ENCODE peak calls at places on chromosomes 12 and 14, in eight cellular contexts. G is sigmoid colon, I is IMR-90, L is GM12892, S is K562, W is A549, E is HCT116, M is breast epithelium. B is an unnamed sample.

GRCh38 chr12:34401659-34402227 is 379.4 kb downstream of the ALG10 start:
- DNase-seq in G (peak), I (no peak), L (no peak), S (peak), W (no peak), E (no peak), M (peak), B (no peak)

GRCh38 chr12:12872934-12873275 is 18.5 kb upstream of the GPRC5A start:
- DNase-seq in G (no peak), I (peak), L (no peak), S (no peak), W (no peak), E (peak), M (no peak), B (peak)

GRCh38 chr12:124392991-124393790 is 98.3 kb downstream of the RFLNA start:
- DNase-seq in G (peak), I (peak), L (no peak), S (no peak), W (peak), E (no peak), M (peak), B (peak)

GRCh38 chr14:93045965-93046695 is 69.6 kb downstream of the ITPK1 start:
- DNase-seq in G (no peak), I (peak), L (no peak), S (peak), W (no peak), E (peak), M (no peak), B (peak)

GRCh38 chr14:56474419-56475022 is 105.1 kb upstream of the TMEM260 start:
- DNase-seq in G (no peak), I (peak), L (no peak), S (peak), W (peak), E (peak), M (no peak), B (no peak)

GRCh38 chr12:56377310-56377988 is 14.8 kb upstream of the APOF start:
- DNase-seq in G (no peak), I (peak), L (no peak), S (peak), W (peak), E (peak), M (no peak), B (peak)

GRCh38 chr12:28145211-28145610 is 45.0 kb upstream of the CCDC91 start:
- DNase-seq in G (no peak), I (no peak), L (no peak), S (no peak), W (no peak), E (no peak), M (no peak), B (no peak)

GRCh38 chr14:101056446-101056845 is 152.9 kb upstream of the RTL1 start:
- DNase-seq in G (peak), I (peak), L (no peak), S (no peak), W (no peak), E (no peak), M (no peak), B (no peak)

GRCh38 chr12:50283924-50284236 is 560 bp upstream of the LIMA1 start:
- DNase-seq in G (no peak), I (no peak), L (no peak), S (no peak), W (no peak), E (no peak), M (no peak), B (no peak)

GRCh38 chr14:78530078-78530477 is 359.9 kb downstream of the NRXN3 start:
- DNase-seq in G (no peak), I (no peak), L (no peak), S (peak), W (peak), E (no peak), M (no peak), B (peak)

GRCh38 chr14:92207012-92207927 is 85.5 kb downstream of the CPSF2 start:
- DNase-seq in G (no peak), I (no peak), L (no peak), S (peak), W (no peak), E (no peak), M (no peak), B (no peak)

GRCh38 chr14:87600236-87600635 is 392.7 kb downstream of the GALC start:
- DNase-seq in G (no peak), I (no peak), L (no peak), S (no peak), W (no peak), E (no peak), M (no peak), B (no peak)

GRCh38 chr14:103296007-103296406 is 38.0 kb upstream of the EIF5 start:
- DNase-seq in G (peak), I (peak), L (no peak), S (no peak), W (peak), E (no peak), M (no peak), B (no peak)

GRCh38 chr14:76856769-76857168 is 30.6 kb downstream of the LRRC74A start:
- DNase-seq in G (no peak), I (no peak), L (no peak), S (no peak), W (no peak), E (no peak), M (no peak), B (no peak)

GRCh38 chr12:48032597-48032996 is 28.3 kb upstream of the COL2A1 start:
- DNase-seq in G (no peak), I (peak), L (no peak), S (no peak), W (no peak), E (no peak), M (no peak), B (no peak)

GRCh38 chr12:60920841-60921495 is 1325.1 kb downstream of the SLC16A7 start:
- DNase-seq in G (no peak), I (peak), L (no peak), S (no peak), W (peak), E (no peak), M (no peak), B (no peak)

GRCh38 chr12:125262866-125263265 is 197.6 kb downstream of the AACS start:
- DNase-seq in G (no peak), I (no peak), L (no peak), S (no peak), W (no peak), E (no peak), M (no peak), B (no peak)

GRCh38 chr12:46209165-46209564 is 59.7 kb downstream of the SLC38A1 start:
- DNase-seq in G (no peak), I (peak), L (no peak), S (no peak), W (no peak), E (no peak), M (no peak), B (no peak)

GRCh38 chr14:69880051-69880487 is 853 bp downstream of the SMOC1 start:
- DNase-seq in G (no peak), I (peak), L (no peak), S (no peak), W (no peak), E (no peak), M (no peak), B (no peak)

GRCh38 chr14:100724061-100724460 is 2.6 kb upstream of the DLK1 start:
- DNase-seq in G (no peak), I (no peak), L (no peak), S (no peak), W (no peak), E (no peak), M (no peak), B (no peak)

GRCh38 chr12:50317198-50317597 is 33.9 kb upstream of the LIMA1 start:
- DNase-seq in G (no peak), I (no peak), L (no peak), S (no peak), W (peak), E (no peak), M (no peak), B (no peak)

GRCh38 chr12:13288937-13289643 is 92.6 kb downstream of the EMP1 start:
- DNase-seq in G (no peak), I (no peak), L (no peak), S (no peak), W (no peak), E (no peak), M (no peak), B (no peak)

GRCh38 chr14:23376477-23377200 is at the start of gene CMTM5:
- DNase-seq in G (peak), I (no peak), L (no peak), S (no peak), W (no peak), E (no peak), M (no peak), B (no peak)

GRCh38 chr12:25458047-25458552 is 95.0 kb downstream of the LMNTD1 start:
- DNase-seq in G (no peak), I (peak), L (no peak), S (no peak), W (peak), E (peak), M (no peak), B (peak)

GRCh38 chr14:69240527-69241173 is 19.3 kb upstream of the GALNT16 start:
- DNase-seq in G (no peak), I (no peak), L (no peak), S (no peak), W (no peak), E (no peak), M (no peak), B (no peak)

GRCh38 chr14:92340938-92341337 is 18.0 kb downstream of the SLC24A4 start:
- DNase-seq in G (no peak), I (no peak), L (no peak), S (no peak), W (no peak), E (no peak), M (no peak), B (no peak)

GRCh38 chr14:59869381-59870255 is 958 bp downstream of the RTN1 start:
- DNase-seq in G (peak), I (no peak), L (no peak), S (no peak), W (no peak), E (no peak), M (no peak), B (no peak)

GRCh38 chr14:29649170-29649569 is 278.5 kb downstream of the PRKD1 start:
- DNase-seq in G (no peak), I (no peak), L (no peak), S (no peak), W (no peak), E (no peak), M (no peak), B (no peak)

DNA sequence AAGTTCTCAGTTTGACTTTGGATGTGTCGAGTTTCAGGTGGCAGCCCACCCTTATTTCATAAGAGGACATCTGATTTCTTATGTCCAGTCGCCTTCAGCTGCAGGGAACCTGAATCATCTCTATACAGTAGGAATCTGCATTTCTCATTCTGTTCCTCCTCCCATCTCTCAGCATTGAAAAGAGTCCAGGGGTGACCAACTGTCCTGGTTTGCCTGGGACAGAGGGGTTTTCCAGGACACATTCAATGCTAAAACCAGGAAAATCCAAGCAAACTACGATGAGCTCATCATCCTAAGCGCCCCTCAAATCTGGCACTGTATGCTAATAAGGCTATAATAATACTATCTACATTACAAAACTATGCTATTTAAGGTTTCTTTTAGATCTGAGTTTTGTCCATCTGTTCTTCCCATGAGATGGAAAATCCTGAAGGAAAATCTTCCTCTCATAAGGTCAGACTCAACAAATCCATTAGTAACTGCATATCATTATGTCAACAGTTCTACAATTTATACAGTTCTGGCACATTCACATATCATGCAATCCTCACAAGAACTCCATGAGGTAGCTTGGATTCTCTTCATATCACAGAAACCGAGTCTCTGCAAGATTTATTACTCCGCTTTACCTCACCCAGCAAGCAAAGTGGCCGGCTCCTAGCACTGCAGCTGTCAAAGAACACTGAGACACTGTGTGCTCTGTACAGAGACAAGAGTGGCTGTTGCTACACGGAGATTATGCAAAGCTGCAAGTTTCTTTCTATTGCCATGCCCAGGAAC is 15.6 kb upstream of the CALM1 start:
- DNase-seq in G (peak), I (no peak), L (no peak), S (no peak), W (no peak), E (no peak), M (no peak), B (no peak)
- TF ChIP-seq POLR2A in G (peak), I (no peak), L (no peak), S (no peak), W (no peak), E (no peak), M (no peak), B (no peak)

GRCh38 chr14:53615254-53615653 is 341.4 kb downstream of the BMP4 start:
- DNase-seq in G (no peak), I (no peak), L (no peak), S (no peak), W (no peak), E (no peak), M (no peak), B (no peak)

GRCh38 chr14:53609009-53609408 is 347.6 kb downstream of the BMP4 start:
- DNase-seq in G (no peak), I (no peak), L (no peak), S (no peak), W (no peak), E (no peak), M (no peak), B (no peak)

GRCh38 chr14:53610947-53611346 is 345.7 kb downstream of the BMP4 start:
- DNase-seq in G (no peak), I (no peak), L (no peak), S (no peak), W (no peak), E (no peak), M (no peak), B (no peak)

GRCh38 chr14:53608369-53608768 is 348.3 kb downstream of the BMP4 start:
- DNase-seq in G (no peak), I (no peak), L (no peak), S (no peak), W (peak), E (peak), M (no peak), B (peak)

GRCh38 chr14:53613404-53614253 is 343.0 kb downstream of the BMP4 start:
- DNase-seq in G (no peak), I (peak), L (peak), S (no peak), W (peak), E (peak), M (no peak), B (peak)
- TF ChIP-seq POLR2A in G (no peak), I (no peak), L (peak), S (no peak), W (no peak), E (no peak), M (no peak), B (no peak)

GRCh38 chr12:32536000-32536345 is 136.6 kb downstream of the FGD4 start:
- DNase-seq in G (no peak), I (no peak), L (no peak), S (no peak), W (no peak), E (no peak), M (no peak), B (no peak)

GRCh38 chr12:32532951-32533350 is 133.6 kb downstream of the FGD4 start:
- DNase-seq in G (no peak), I (no peak), L (no peak), S (no peak), W (no peak), E (no peak), M (no peak), B (no peak)

GRCh38 chr12:32534698-32535097 is 135.3 kb downstream of the FGD4 start:
- DNase-seq in G (no peak), I (no peak), L (no peak), S (no peak), W (no peak), E (no peak), M (no peak), B (no peak)

GRCh38 chr12:32533971-32534590 is 134.7 kb downstream of the FGD4 start:
- DNase-seq in G (peak), I (peak), L (no peak), S (no peak), W (peak), E (peak), M (peak), B (peak)

DNA sequence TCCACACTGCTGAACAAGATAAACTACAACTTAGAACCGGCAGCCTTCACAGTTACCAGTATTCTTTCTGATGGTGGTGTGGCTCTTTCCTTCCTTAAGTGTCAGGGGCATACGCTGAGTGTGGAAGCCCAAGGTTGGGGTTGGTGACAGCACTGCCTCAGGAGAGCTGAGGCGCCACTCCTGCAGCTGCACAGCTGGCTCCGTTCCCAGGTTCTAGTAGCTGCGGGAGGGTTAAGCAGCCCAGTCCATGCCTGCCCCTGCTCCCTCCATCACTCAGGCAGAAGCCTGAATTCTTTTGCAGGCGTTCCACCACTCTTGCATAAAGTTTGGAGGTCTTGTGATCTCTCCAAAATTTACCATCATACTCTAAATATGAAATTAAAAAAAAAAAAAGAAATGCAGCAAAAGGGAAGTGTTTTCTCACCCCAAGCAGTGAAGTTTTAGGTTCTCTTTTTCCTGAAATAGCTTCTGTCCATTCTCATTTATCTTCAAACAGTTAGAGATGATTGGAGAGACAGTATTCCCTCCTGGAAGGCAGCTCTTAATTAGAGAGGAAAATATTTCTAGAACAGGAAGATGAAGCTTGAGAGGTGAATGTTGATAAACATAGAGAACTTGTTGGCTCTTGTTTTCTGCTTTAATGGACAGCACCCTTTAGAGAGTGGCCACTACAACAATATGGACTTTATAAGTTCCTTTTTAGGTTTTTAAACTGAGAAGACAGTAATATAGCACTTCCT is 136.1 kb downstream of the FGD4 start:
- DNase-seq in G (peak), I (peak), L (no peak), S (no peak), W (peak), E (no peak), M (peak), B (peak)
- TF ChIP-seq POLR2A in G (no peak), I (peak), L (no peak), S (no peak), W (no peak), E (no peak), M (no peak), B (no peak)

DNA sequence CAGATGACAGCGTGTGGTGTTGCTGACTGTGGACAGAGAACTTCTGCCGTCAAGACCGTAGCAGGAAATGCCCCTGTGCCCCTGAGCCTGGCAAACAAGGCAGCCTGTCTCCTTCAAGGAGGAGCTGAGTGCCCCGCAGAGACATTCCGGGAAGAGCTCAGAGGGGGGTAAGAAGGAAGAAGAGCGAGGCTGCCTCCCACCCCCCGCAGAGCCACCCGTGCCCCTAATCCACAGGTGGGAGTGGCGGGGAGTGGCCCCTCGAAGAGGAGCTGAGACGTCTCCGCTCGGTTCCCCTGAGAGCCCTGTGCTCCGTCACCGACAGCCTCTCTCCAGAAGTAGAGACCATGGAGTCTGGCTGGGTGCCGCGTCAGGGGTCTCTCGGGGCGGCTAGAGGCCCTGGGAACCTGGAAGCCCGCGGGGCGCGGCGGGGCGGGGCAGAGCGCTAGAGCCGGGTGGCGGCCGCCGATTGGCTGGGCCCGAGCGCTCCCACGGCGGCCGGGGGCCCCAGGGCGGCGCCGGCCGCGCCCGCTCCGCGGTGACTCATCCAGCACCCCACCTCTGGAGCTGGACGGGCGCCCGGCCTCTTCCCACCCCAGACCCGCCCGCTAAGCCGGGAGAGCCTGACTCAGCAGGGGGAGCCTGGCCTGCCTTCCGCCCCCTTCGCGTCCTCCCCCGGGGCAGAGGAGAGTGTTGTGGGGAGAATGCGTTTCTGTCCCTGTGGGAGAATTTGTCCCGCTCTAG is 25.2 kb upstream of the KRT78 start:
- DNase-seq in G (peak), I (peak), L (peak), S (peak), W (peak), E (peak), M (peak), B (peak)
- TF ChIP-seq POLR2A in G (no peak), I (no peak), L (no peak), S (peak), W (no peak), E (no peak), M (no peak), B (no peak)

GRCh38 chr12:57591567-57592325 is 754 bp downstream of the PIP4K2C start:
- DNase-seq in G (no peak), I (peak), L (no peak), S (peak), W (no peak), E (no peak), M (no peak), B (no peak)

GRCh38 chr12:57592551-57593165 is 1.7 kb downstream of the PIP4K2C start:
- DNase-seq in G (no peak), I (peak), L (no peak), S (no peak), W (no peak), E (no peak), M (no peak), B (peak)

GRCh38 chr12:57593187-57593586 is 2.2 kb downstream of the PIP4K2C start:
- DNase-seq in G (no peak), I (no peak), L (no peak), S (no peak), W (no peak), E (no peak), M (no peak), B (no peak)

GRCh38 chr12:57590536-57590891 is 478 bp upstream of the PIP4K2C start:
- DNase-seq in G (no peak), I (no peak), L (no peak), S (no peak), W (no peak), E (no peak), M (no peak), B (no peak)

DNA sequence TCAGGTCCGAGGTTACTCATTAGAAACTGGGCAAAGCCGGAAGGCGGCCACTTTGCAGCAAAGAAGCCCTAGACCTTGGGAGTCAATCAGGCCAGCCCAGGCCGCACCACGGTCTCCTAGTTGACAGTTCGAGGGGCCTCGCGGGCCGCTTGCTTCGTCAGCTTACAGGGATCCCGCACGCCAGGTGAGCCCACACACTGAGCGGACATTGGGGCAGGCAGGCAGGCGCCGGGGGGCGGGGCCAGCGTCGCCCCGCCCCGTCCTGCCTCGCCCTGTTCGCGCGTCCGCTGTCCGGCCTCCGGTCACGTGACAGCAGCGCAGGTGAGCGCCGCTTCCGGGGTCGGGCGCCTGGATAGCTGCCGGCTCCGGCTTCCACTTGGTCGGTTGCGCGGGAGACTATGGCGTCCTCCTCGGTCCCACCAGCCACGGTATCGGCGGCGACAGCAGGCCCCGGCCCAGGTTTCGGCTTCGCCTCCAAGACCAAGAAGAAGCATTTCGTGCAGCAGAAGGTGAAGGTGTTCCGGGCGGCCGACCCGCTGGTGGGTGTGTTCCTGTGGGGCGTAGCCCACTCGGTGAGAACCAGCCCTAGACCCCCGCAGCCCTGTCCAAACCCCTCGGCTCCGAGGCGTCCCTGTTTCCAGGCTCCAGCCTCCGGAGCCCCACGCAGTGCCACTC is at the start of gene PIP4K2C:
- DNase-seq in G (peak), I (peak), L (peak), S (peak), W (peak), E (peak), M (peak), B (peak)
- TF ChIP-seq POLR2A in G (no peak), I (no peak), L (peak), S (peak), W (peak), E (peak), M (peak), B (no peak)

B was measured in H54.